ENCODE peak calls at places on chromosomes 7 and 10, in seven cellular contexts. One of them, this sample, is unnamed.

GRCh38 chr7:28180364-28181147 is at the start of gene JAZF1:
- DNase-seq in GM12878: no peak
- DNase-seq in HepG2: no peak
- DNase-seq in SK-N-SH: peak
- DNase-seq in H1: peak
- DNase-seq in GM12892: peak
- DNase-seq in K562: peak
- DNase-seq in this sample: peak

GRCh38 chr7:138848056-138848975 is 50.3 kb upstream of the ATP6V0A4 start:
- DNase-seq in H1: no peak
- DNase-seq in HepG2: no peak
- DNase-seq in SK-N-SH: no peak
- DNase-seq in GM12878: no peak
- DNase-seq in GM12892: no peak
- DNase-seq in K562: no peak
- DNase-seq in this sample: no peak

GRCh38 chr10:72487521-72487920 is 132.8 kb upstream of the DNAJB12 start:
- DNase-seq in HepG2: no peak
- DNase-seq in SK-N-SH: no peak
- DNase-seq in H1: no peak
- DNase-seq in K562: no peak
- DNase-seq in GM12878: no peak
- DNase-seq in GM12892: no peak
- DNase-seq in this sample: no peak

GRCh38 chr10:69861251-69862240 is 59.8 kb downstream of the COL13A1 start:
- DNase-seq in H1: no peak
- DNase-seq in GM12878: no peak
- DNase-seq in K562: no peak
- DNase-seq in SK-N-SH: no peak
- DNase-seq in HepG2: peak
- DNase-seq in GM12892: no peak
- DNase-seq in this sample: no peak

GRCh38 chr7:46682841-46683624 is 762.0 kb upstream of the IGFBP3 start:
- DNase-seq in H1: no peak
- DNase-seq in HepG2: no peak
- DNase-seq in K562: no peak
- DNase-seq in SK-N-SH: no peak
- DNase-seq in GM12878: no peak
- DNase-seq in GM12892: no peak
- DNase-seq in this sample: no peak

GRCh38 chr10:129934196-129934925 is 29.7 kb downstream of the EBF3 start:
- DNase-seq in HepG2: no peak
- DNase-seq in SK-N-SH: no peak
- DNase-seq in GM12878: no peak
- DNase-seq in GM12892: no peak
- DNase-seq in H1: no peak
- DNase-seq in K562: no peak
- DNase-seq in this sample: no peak

GRCh38 chr7:113831509-113831908 is 87.3 kb downstream of the PPP1R3A start:
- DNase-seq in GM12892: no peak
- DNase-seq in SK-N-SH: no peak
- DNase-seq in K562: no peak
- DNase-seq in HepG2: no peak
- DNase-seq in H1: no peak
- DNase-seq in GM12878: no peak
- DNase-seq in this sample: no peak

GRCh38 chr7:78115876-78116275 is 317.3 kb downstream of the PHTF2 start:
- DNase-seq in GM12892: no peak
- DNase-seq in HepG2: no peak
- DNase-seq in H1: no peak
- DNase-seq in K562: no peak
- DNase-seq in GM12878: no peak
- DNase-seq in SK-N-SH: no peak
- DNase-seq in this sample: no peak

GRCh38 chr10:30701471-30702173 is 72.1 kb upstream of the LYZL2 start:
- DNase-seq in K562: no peak
- DNase-seq in GM12878: peak
- DNase-seq in GM12892: peak
- DNase-seq in HepG2: no peak
- DNase-seq in H1: no peak
- DNase-seq in SK-N-SH: peak
- DNase-seq in this sample: no peak

GRCh38 chr7:122694697-122695096 is 4.2 kb downstream of the RNF133 start:
- DNase-seq in HepG2: no peak
- DNase-seq in GM12878: no peak
- DNase-seq in SK-N-SH: no peak
- DNase-seq in H1: no peak
- DNase-seq in K562: no peak
- DNase-seq in GM12892: no peak
- DNase-seq in this sample: no peak

GRCh38 chr7:43318188-43318587 is 205.7 kb downstream of the HECW1 start:
- DNase-seq in HepG2: no peak
- DNase-seq in K562: no peak
- DNase-seq in GM12878: no peak
- DNase-seq in GM12892: no peak
- DNase-seq in H1: no peak
- DNase-seq in SK-N-SH: no peak
- DNase-seq in this sample: no peak

GRCh38 chr7:140638311-140638791 is 2.3 kb downstream of the DENND2A start:
- DNase-seq in GM12892: no peak
- DNase-seq in SK-N-SH: no peak
- DNase-seq in K562: no peak
- DNase-seq in HepG2: no peak
- DNase-seq in H1: peak
- DNase-seq in GM12878: no peak
- DNase-seq in this sample: no peak

DNA sequence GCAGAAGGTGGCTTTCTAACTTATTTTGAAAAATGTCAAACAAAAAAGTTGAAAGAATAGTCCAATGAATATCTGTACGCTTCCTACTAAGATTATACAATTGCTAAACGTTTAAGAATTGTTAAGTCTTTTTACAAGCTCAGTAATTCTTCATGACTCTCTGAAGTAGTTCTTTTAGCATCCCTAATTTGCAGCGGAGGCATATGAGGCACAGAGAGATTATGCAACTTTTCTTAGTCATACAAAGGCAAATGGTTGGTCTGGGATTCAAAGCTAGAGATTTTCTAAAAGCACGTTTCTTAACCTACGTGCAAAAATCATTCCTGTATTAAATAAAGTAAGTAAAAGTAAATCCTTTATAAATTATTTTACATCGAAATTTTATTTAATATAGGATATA is 254.2 kb downstream of the MAGI2 start:
- DNase-seq in GM12878: no peak
- DNase-seq in SK-N-SH: no peak
- DNase-seq in GM12892: no peak
- DNase-seq in HepG2: no peak
- DNase-seq in K562: no peak
- DNase-seq in H1: no peak
- DNase-seq in this sample: no peak
- TF ChIP-seq TAF1 in GM12878: no peak
- TF ChIP-seq TAF1 in SK-N-SH: no peak
- TF ChIP-seq TAF1 in GM12892: no peak
- TF ChIP-seq TAF1 in HepG2: no peak
- TF ChIP-seq TAF1 in K562: no peak
- TF ChIP-seq TAF1 in H1: no peak
- TF ChIP-seq TAF1 in this sample: no peak

DNA sequence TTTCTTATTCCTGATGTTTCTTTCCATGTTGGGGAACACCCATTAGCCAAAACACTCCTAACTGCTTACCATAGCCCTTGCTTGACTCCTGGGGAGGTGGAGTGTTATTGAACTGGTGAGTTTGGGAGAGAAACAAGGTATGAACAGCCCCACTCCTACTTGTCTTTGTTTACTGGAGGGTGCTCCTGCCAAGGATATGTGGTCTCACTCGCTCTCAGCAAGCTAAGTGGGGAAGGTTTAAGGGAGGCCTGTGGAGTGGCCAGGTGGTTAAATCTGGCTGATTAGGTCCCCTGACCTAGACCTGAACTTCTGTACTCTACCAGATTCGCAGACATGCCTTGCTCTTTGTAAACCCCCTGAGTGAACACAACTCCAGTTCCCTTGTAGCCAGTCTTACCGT is 300.1 kb downstream of the PTEN start:
- DNase-seq in K562: no peak
- DNase-seq in SK-N-SH: no peak
- DNase-seq in GM12892: no peak
- DNase-seq in GM12878: no peak
- DNase-seq in H1: no peak
- DNase-seq in HepG2: no peak
- DNase-seq in this sample: no peak
- TF ChIP-seq TAF1 in K562: no peak
- TF ChIP-seq TAF1 in SK-N-SH: no peak
- TF ChIP-seq TAF1 in GM12892: no peak
- TF ChIP-seq TAF1 in GM12878: no peak
- TF ChIP-seq TAF1 in H1: no peak
- TF ChIP-seq TAF1 in HepG2: no peak
- TF ChIP-seq TAF1 in this sample: no peak

DNA sequence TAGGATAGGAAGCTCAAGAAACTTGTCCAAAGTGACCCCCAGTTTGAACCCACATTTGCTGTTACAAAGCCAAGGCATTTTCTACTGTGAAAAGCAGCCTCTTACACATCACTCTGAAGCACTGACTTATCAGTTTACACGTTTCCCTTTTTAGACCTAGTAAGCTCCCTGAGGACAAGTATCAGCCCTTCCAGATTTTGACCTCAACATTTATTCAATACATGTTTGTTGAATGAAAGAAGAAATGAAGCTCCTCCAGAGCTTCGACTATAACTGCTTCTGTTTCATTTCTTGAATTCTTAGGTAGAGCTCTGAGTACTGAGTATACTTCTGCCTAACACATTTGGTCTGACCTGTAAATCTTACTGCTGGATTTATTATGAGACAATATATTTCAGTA is 2.7 kb downstream of the WASL start:
- DNase-seq in GM12878: no peak
- DNase-seq in SK-N-SH: no peak
- DNase-seq in GM12892: no peak
- DNase-seq in K562: no peak
- DNase-seq in H1: no peak
- DNase-seq in HepG2: no peak
- DNase-seq in this sample: no peak
- TF ChIP-seq TAF1 in GM12878: no peak
- TF ChIP-seq TAF1 in SK-N-SH: no peak
- TF ChIP-seq TAF1 in GM12892: no peak
- TF ChIP-seq TAF1 in K562: no peak
- TF ChIP-seq TAF1 in H1: no peak
- TF ChIP-seq TAF1 in HepG2: no peak
- TF ChIP-seq TAF1 in this sample: no peak

GRCh38 chr7:107879400-107880035 is 11.5 kb upstream of the DLD start:
- DNase-seq in GM12892: no peak
- DNase-seq in HepG2: peak
- DNase-seq in H1: no peak
- DNase-seq in GM12878: no peak
- DNase-seq in SK-N-SH: peak
- DNase-seq in K562: peak
- DNase-seq in this sample: no peak
- TF ChIP-seq TAF1 in GM12892: no peak
- TF ChIP-seq TAF1 in HepG2: no peak
- TF ChIP-seq TAF1 in H1: no peak
- TF ChIP-seq TAF1 in GM12878: no peak
- TF ChIP-seq TAF1 in SK-N-SH: no peak
- TF ChIP-seq TAF1 in K562: no peak
- TF ChIP-seq TAF1 in this sample: no peak

DNA sequence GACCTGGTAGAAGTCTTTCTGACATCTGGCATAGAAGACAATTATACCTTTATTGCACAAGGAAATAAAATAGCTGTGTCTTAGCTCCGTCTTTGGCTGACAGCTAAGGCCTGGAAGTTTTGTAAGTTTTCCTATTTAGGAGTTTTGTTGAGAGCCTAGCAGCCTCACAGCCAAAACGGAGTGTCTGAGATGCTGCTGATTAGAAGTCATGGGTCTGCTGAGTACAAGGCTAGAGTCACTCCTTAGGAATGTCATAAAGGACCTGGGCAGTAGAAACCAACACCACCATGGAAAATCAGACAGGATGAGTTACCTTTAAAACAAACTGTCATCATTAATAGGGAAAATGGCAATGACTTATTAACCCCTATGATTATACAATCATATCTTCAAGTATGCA is 442.5 kb downstream of the KCNMA1 start:
- DNase-seq in GM12892: no peak
- DNase-seq in HepG2: no peak
- DNase-seq in SK-N-SH: no peak
- DNase-seq in K562: no peak
- DNase-seq in GM12878: no peak
- DNase-seq in H1: no peak
- DNase-seq in this sample: no peak
- TF ChIP-seq TAF1 in GM12892: no peak
- TF ChIP-seq TAF1 in HepG2: no peak
- TF ChIP-seq TAF1 in SK-N-SH: no peak
- TF ChIP-seq TAF1 in K562: no peak
- TF ChIP-seq TAF1 in GM12878: no peak
- TF ChIP-seq TAF1 in H1: no peak
- TF ChIP-seq TAF1 in this sample: no peak

GRCh38 chr7:100173806-100174495 is 3.2 kb downstream of the GPC2 start:
- DNase-seq in SK-N-SH: peak
- DNase-seq in GM12878: no peak
- DNase-seq in K562: no peak
- DNase-seq in GM12892: no peak
- DNase-seq in H1: no peak
- DNase-seq in HepG2: no peak
- DNase-seq in this sample: no peak

GRCh38 chr7:100175296-100175935 is 1.8 kb downstream of the GPC2 start:
- DNase-seq in K562: no peak
- DNase-seq in HepG2: no peak
- DNase-seq in SK-N-SH: no peak
- DNase-seq in GM12892: no peak
- DNase-seq in GM12878: no peak
- DNase-seq in H1: no peak
- DNase-seq in this sample: no peak

GRCh38 chr7:100176096-100176835 is 915 bp downstream of the GPC2 start:
- DNase-seq in K562: no peak
- DNase-seq in SK-N-SH: peak
- DNase-seq in H1: no peak
- DNase-seq in HepG2: no peak
- DNase-seq in GM12878: no peak
- DNase-seq in GM12892: no peak
- DNase-seq in this sample: no peak

GRCh38 chr7:100174582-100174981 is 2.6 kb downstream of the GPC2 start:
- DNase-seq in K562: no peak
- DNase-seq in GM12892: no peak
- DNase-seq in H1: no peak
- DNase-seq in SK-N-SH: no peak
- DNase-seq in GM12878: no peak
- DNase-seq in HepG2: no peak
- DNase-seq in this sample: no peak

GRCh38 chr7:100177040-100178001 is at the start of the genes GPC2 and STAG3:
- DNase-seq in SK-N-SH: peak
- DNase-seq in K562: peak
- DNase-seq in H1: peak
- DNase-seq in HepG2: peak
- DNase-seq in GM12892: peak
- DNase-seq in GM12878: peak
- DNase-seq in this sample: peak
- TF ChIP-seq TAF1 in SK-N-SH: peak
- TF ChIP-seq TAF1 in K562: no peak
- TF ChIP-seq TAF1 in H1: peak
- TF ChIP-seq TAF1 in HepG2: no peak
- TF ChIP-seq TAF1 in GM12892: peak
- TF ChIP-seq TAF1 in GM12878: peak
- TF ChIP-seq TAF1 in this sample: no peak

DNA sequence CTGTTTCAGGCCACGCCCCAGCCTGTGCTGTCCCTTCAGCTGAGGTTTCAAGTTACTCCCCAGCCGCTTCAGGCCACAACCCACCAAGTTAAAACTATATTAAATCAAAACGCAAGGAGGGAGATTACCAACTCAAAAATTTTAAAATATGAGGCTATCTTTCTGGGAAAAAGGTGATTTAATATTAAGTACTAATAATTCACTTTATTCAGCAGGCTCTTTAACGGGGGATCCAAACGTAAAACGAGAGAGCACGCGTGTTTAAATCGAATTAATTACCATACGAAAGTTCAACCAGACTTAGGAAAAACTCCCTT is 1.2 kb upstream of the AKR1B15 start:
- DNase-seq in GM12878: peak
- DNase-seq in HepG2: no peak
- DNase-seq in GM12892: peak
- DNase-seq in H1: no peak
- DNase-seq in K562: no peak
- DNase-seq in SK-N-SH: no peak
- DNase-seq in this sample: peak
- TF ChIP-seq TAF1 in GM12878: no peak
- TF ChIP-seq TAF1 in HepG2: no peak
- TF ChIP-seq TAF1 in GM12892: no peak
- TF ChIP-seq TAF1 in H1: no peak
- TF ChIP-seq TAF1 in K562: no peak
- TF ChIP-seq TAF1 in SK-N-SH: no peak
- TF ChIP-seq TAF1 in this sample: no peak